ENCODE peak calls at places on chromosome 19, in nine cellular contexts. G is thoracic aorta; L is Caco-2; D is activated naive CD8-positive, alpha-beta T cell treated with anti-CD3 and anti-CD28 coated beads for 36 hours; N is effector memory CD8-positive, alpha-beta T cell; C is AG08395; K is stimulated activated CD8-positive, alpha-beta memory T cell treated with anti-CD3 and anti-CD28 coated beads, Interleukin-7, amount 100 ng/mL, for 48 hours; V is DMS 273 treated with DMSO at 0.1 percent for 48 hours; U is Calu3. R is an unnamed sample.

GRCh38 chr19:5968431-5969373 is 9.2 kb downstream of the RANBP3 start:
- DNase-seq in C (no peak), U (no peak), L (no peak), V (no peak), D (no peak), G (no peak), K (no peak), N (no peak), R (no peak)

GRCh38 chr19:5714819-5715218 is 5.1 kb downstream of the LONP1 start:
- DNase-seq in C (no peak), V (no peak), D (no peak), G (no peak), U (no peak), K (no peak), L (no peak), N (no peak), R (no peak)

GRCh38 chr19:5046339-5047039 is 77.6 kb downstream of the KDM4B start:
- DNase-seq in G (no peak), K (no peak), L (peak; percentile 71), C (peak; percentile 83), V (peak; percentile 38), N (no peak), D (no peak), U (peak; percentile 63), R (no peak)

GRCh38 chr19:42423462-42424344 is 3.5 kb downstream of the LIPE start:
- DNase-seq in V (no peak), C (peak; percentile 98), D (peak; percentile 92), G (peak; percentile 59), N (peak; percentile 89), U (peak; percentile 91), L (peak; percentile 95), K (peak; percentile 90), R (peak; percentile 89)

GRCh38 chr19:45294291-45295029 is 28.2 kb downstream of the CKM start:
- DNase-seq in C (no peak), K (no peak), D (no peak), V (no peak), N (no peak), G (no peak), L (no peak), U (no peak), R (no peak)

GRCh38 chr19:36687214-36688056 is at the start of gene ZNF567:
- DNase-seq in D (peak; percentile 98), N (peak; percentile 93), K (peak; percentile 97), V (peak; percentile 83), U (peak; percentile 99), C (peak; percentile 98), G (peak; percentile 93), L (peak; percentile 98), R (peak; percentile 98)

GRCh38 chr19:47036233-47036651 is 12.2 kb downstream of the TMEM160 start:
- DNase-seq in C (no peak), N (no peak), K (no peak), V (no peak), G (no peak), L (peak; percentile 69), D (no peak), U (peak; percentile 47), R (peak; percentile 40)

GRCh38 chr19:36140289-36141038 is 598 bp downstream of the CAPNS1 start:
- DNase-seq in G (no peak), N (no peak), K (no peak), V (peak; percentile 29), U (peak; percentile 63), D (peak; percentile 46), L (peak; percentile 72), C (peak; percentile 40), R (peak; percentile 74)

GRCh38 chr19:46115396-46116109 is 8.9 kb downstream of the IGFL3 start:
- DNase-seq in N (no peak), U (no peak), D (peak; percentile 76), C (peak; percentile 84), L (no peak), G (no peak), V (no peak), K (peak; percentile 70), R (no peak)

GRCh38 chr19:38650911-38651584 is 3.6 kb downstream of the ACTN4 start:
- DNase-seq in D (no peak), K (no peak), L (no peak), V (no peak), U (no peak), C (peak; percentile 77), N (no peak), G (no peak), R (no peak)

GRCh38 chr19:49132974-49133609 is 13.7 kb downstream of the PPFIA3 start:
- DNase-seq in C (no peak), N (peak; percentile 31), K (no peak), U (no peak), G (no peak), D (no peak), V (no peak), L (no peak), R (no peak)

GRCh38 chr19:30406220-30406944 is 34.2 kb downstream of the ZNF536 start:
- DNase-seq in D (no peak), K (no peak), N (no peak), L (no peak), U (no peak), G (no peak), V (no peak), C (peak; percentile 86), R (no peak)

GRCh38 chr19:3186377-3186688 is 603 bp downstream of the NCLN start:
- DNase-seq in V (no peak), N (no peak), C (no peak), L (no peak), D (no peak), G (no peak), K (no peak), U (no peak), R (peak; percentile 26)

GRCh38 chr19:5293607-5294089 is 47.0 kb downstream of the PTPRS start:
- DNase-seq in U (no peak), K (no peak), G (no peak), D (peak; percentile 23), V (peak; percentile 48), L (no peak), C (peak; percentile 76), N (no peak), R (no peak)

GRCh38 chr19:55621673-55622231 is 2.6 kb downstream of the ZNF784 start:
- DNase-seq in N (no peak), G (no peak), U (no peak), V (no peak), L (no peak), C (no peak), K (no peak), D (no peak), R (no peak)

GRCh38 chr19:35742121-35742724 is at the start of gene IGFLR1:
- DNase-seq in L (no peak), K (peak; percentile 77), N (peak; percentile 55), D (peak; percentile 84), C (no peak), U (no peak), G (no peak), V (no peak), R (no peak)

GRCh38 chr19:16394681-16395375 is 70.2 kb downstream of the KLF2 start:
- DNase-seq in G (no peak), D (no peak), N (no peak), C (peak; percentile 28), K (no peak), U (no peak), V (no peak), L (no peak), R (no peak)

GRCh38 chr19:17450264-17451075 is 2.0 kb upstream of the TMEM221 start:
- DNase-seq in N (no peak), G (no peak), L (no peak), U (peak; percentile 14), C (no peak), K (peak; percentile 51), D (peak; percentile 62), V (no peak), R (peak; percentile 25)